ENCODE peak calls at places on chromosomes 2 and 18, in seven cellular contexts. H, M, F, S, N, P and J are unnamed samples.

GRCh38 chr2:62660582-62661262 is 44.8 kb upstream of the EHBP1 start:
- DNase-seq in H (no peak), M (no peak), F (no peak), S (no peak), N (peak), P (no peak), J (peak)

GRCh38 chr18:76410033-76410432 is 85.0 kb downstream of the ZNF516 start:
- DNase-seq in H (no peak), M (no peak), F (no peak), S (no peak), N (no peak), P (no peak), J (no peak)

GRCh38 chr2:67782443-67782842 is 280.4 kb downstream of the C1D start:
- DNase-seq in H (no peak), M (no peak), F (no peak), S (no peak), N (no peak), P (no peak), J (no peak)

GRCh38 chr2:207257291-207258190 is 91.8 kb upstream of the KLF7 start:
- DNase-seq in H (no peak), M (no peak), F (no peak), S (no peak), N (no peak), P (no peak), J (no peak)

GRCh38 chr2:42567806-42568429 is 514 bp upstream of the MTA3 start:
- DNase-seq in H (no peak), M (peak), F (peak), S (peak), N (peak), P (peak), J (peak)

GRCh38 chr2:23453936-23454460 is 69.0 kb downstream of the KLHL29 start:
- DNase-seq in H (no peak), M (no peak), F (no peak), S (no peak), N (no peak), P (no peak), J (no peak)

GRCh38 chr2:181252248-181253148 is 204.7 kb upstream of the ITGA4 start:
- DNase-seq in H (no peak), M (no peak), F (no peak), S (no peak), N (no peak), P (no peak), J (no peak)

GRCh38 chr2:84247532-84247931 is 211.5 kb downstream of the SUCLG1 start:
- DNase-seq in H (no peak), M (no peak), F (no peak), S (no peak), N (no peak), P (no peak), J (no peak)

GRCh38 chr18:21786526-21786925 is 45.9 kb downstream of the MIB1 start:
- DNase-seq in H (no peak), M (no peak), F (no peak), S (no peak), N (no peak), P (no peak), J (no peak)

GRCh38 chr2:240465268-240465764 is 29.9 kb downstream of the GPC1 start:
- DNase-seq in H (no peak), M (no peak), F (peak), S (no peak), N (no peak), P (no peak), J (no peak)

GRCh38 chr2:2112416-2113131 is 218.5 kb downstream of the MYT1L start:
- DNase-seq in H (no peak), M (no peak), F (no peak), S (no peak), N (no peak), P (no peak), J (no peak)

GRCh38 chr2:53058526-53058925 is 709.1 kb upstream of the CHAC2 start:
- DNase-seq in H (no peak), M (no peak), F (no peak), S (no peak), N (peak), P (no peak), J (no peak)

GRCh38 chr18:32776525-32776924 is 3.7 kb upstream of the KLHL14 start:
- DNase-seq in H (no peak), M (no peak), F (no peak), S (no peak), N (no peak), P (no peak), J (no peak)

GRCh38 chr2:215851091-215851490 is 162.3 kb downstream of the MREG start:
- DNase-seq in H (no peak), M (no peak), F (no peak), S (no peak), N (no peak), P (no peak), J (no peak)

GRCh38 chr2:8004250-8004681 is 677.6 kb upstream of the ID2 start:
- DNase-seq in H (no peak), M (no peak), F (no peak), S (no peak), N (no peak), P (peak), J (peak)

DNA sequence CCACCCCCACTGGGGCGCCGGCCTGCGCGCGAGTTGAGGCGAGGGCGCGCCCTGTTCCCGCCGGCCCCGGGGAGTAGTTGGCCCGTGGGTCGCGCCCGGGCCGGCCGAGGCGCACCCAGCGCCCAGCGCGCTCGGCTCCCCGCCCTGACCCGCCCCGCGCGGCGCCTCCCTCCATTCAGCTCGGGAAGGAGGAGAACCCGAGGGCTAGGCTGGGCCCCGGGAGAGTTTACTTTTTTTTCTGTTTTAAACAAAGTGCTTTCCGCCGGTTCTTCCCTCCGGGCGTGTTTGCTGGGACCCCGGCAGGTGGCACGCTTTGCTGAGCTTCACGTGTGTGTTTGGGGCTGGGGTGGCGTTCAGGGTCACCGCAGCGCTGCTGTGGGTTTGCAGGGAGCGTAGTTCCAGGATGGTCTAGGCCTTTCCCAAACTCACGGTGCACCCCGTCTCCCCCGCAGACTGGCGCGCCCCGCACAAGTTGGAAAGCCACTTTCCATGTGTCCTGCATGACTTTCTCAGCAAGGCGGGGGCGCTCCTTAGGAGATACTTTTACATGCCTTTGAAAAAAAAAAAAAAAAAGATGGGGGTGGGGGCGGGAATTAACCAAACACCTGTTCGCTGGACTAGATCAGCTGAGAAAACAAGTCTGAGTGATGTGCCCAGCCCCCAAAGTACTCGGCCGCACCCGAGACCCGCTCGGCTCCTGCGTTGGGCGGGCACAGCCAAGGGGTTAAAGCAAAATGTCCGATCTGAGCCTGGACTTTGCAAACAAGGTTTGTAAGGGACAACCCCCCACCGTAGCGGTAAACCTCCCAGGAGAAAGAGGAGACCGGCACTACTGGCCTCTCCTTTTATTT is 829 bp downstream of the ITGA6 start:
- DNase-seq in H (peak), M (no peak), F (peak), S (no peak), N (peak), P (no peak), J (no peak)
- TF ChIP-seq CTCF in H (peak), M (no peak), F (no peak), S (no peak), N (peak), P (no peak), J (no peak)

GRCh38 chr2:95165371-95166064 is at the start of gene ZNF2:
- DNase-seq in H (peak), M (peak), F (peak), S (peak), N (peak), P (peak), J (peak)
- TF ChIP-seq CTCF in H (no peak), M (no peak), F (peak), S (no peak), N (no peak), P (no peak), J (no peak)

DNA sequence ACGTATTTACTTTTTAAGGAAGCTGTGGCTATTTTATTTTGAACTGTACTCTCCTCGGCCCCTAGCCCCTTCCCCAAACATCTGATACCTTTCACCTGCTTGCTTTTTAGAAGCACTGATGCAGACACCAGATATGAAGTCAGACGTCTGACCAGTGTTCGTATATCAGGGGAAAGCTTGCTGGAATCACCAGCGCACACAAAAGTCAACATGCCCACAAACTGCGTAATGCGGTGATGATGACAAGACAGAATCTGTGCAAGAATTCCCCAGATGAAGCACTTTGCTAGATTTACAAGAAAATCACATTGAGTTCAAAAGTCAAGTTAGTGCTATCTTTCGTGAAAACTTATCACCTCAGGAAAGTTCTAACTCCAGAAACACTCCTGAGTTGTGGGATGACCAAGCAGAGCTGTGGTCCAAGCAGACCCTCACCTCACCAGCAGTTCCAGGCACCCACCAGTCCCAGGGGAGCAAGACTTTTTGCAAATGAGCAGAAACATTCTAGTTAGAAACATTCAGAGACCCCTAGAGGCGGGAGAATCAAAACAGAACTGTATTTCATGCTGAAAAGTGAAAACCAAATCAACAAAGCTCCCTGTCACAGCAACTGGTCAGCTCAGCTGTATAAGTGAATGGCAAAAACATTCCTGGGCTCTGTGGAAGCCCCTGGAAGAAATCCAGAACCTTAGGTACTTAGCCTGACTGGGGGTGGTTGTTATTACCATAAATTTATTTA is 55.7 kb downstream of the INO80C start:
- DNase-seq in H (no peak), M (no peak), F (no peak), S (no peak), N (no peak), P (no peak), J (no peak)
- TF ChIP-seq CTCF in H (no peak), M (no peak), F (no peak), S (no peak), N (no peak), P (no peak), J (no peak)

GRCh38 chr2:45068643-45069140 is 59.4 kb upstream of the SIX2 start:
- DNase-seq in H (no peak), M (no peak), F (no peak), S (no peak), N (no peak), P (no peak), J (no peak)

GRCh38 chr2:45072064-45072861 is 63.0 kb upstream of the SIX2 start:
- DNase-seq in H (no peak), M (no peak), F (no peak), S (no peak), N (no peak), P (no peak), J (no peak)

GRCh38 chr2:45072862-45073237 is 63.6 kb upstream of the SIX2 start:
- DNase-seq in H (no peak), M (no peak), F (no peak), S (no peak), N (no peak), P (no peak), J (no peak)

GRCh38 chr2:45069711-45070664 is 60.7 kb upstream of the SIX2 start:
- DNase-seq in H (no peak), M (no peak), F (no peak), S (no peak), N (no peak), P (no peak), J (no peak)

DNA sequence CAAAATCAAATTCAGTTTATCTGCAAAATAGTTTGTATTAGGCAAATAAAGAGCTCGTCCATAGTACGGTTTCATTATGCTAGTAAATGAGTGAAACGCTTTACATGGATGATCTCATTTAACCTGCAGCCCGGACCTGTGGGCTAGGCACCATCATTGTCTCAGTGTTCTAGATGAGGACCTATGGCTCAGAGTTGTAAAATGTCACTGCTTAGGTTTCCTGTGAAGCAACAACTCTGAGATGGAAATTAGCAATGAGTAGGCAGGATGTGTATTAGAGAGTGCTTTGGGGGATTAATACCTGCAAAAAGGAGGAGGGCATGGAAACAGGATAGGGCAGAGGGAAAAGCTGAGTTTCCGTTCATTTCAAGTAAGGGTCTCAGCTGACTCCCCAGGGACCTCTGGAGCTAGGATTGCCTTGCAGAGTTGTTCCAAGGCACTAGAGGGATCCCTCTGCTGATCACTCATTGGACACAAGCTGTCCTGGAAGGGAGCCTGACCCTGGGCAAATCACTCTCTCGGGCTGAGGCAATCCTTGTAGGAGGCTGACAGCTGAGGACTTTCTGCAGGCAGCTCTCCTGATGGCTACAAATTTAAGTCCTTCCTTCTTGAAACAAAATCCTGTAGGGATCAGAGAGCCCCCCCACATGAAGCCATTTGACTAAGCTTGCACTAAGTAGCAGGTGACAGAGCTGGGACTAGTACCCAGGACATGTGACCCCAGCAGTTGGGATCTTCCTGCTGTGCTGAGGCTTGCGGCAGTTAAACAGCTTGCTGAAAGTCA is 58.8 kb upstream of the SIX2 start:
- DNase-seq in H (no peak), M (no peak), F (no peak), S (no peak), N (no peak), P (no peak), J (no peak)
- TF ChIP-seq CTCF in H (no peak), M (no peak), F (no peak), S (no peak), N (no peak), P (no peak), J (no peak)

GRCh38 chr2:47073641-47074040 is 81.5 kb downstream of the STPG4 start:
- DNase-seq in H (no peak), M (no peak), F (peak), S (no peak), N (no peak), P (no peak), J (no peak)
- TF ChIP-seq CTCF in H (no peak), M (no peak), F (no peak), S (no peak), N (no peak), P (no peak), J (no peak)

DNA sequence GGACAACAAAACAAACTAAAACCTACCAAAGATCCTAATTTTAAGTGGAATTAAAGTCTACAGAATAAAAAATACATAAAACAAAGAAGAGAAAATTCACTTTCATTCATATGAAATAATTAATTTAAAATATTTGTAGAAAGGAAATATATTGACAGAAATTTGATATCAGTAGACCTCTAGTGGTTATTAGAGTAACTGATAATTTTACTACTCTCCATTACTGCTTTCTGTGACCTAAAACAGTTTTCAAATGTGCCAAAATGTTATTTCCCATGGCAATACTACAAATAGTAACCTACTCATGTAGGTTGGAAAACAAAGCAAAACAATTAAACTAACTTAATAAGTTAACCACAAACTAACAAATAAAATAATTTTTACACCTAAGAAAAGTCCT is 147.1 kb downstream of the NOL4 start:
- DNase-seq in H (no peak), M (no peak), F (no peak), S (no peak), N (no peak), P (no peak), J (no peak)
- TF ChIP-seq CTCF in H (no peak), M (no peak), F (no peak), S (no peak), N (peak), P (no peak), J (no peak)